ENCODE peak calls at places on chromosomes 4 and X, in seven cellular contexts. Y is A172; W is GM04504; V is H7; D is NCI-H1092; I is left colon; Q is activated CD8-positive, alpha-beta T cell treated with anti-CD3 and anti-CD28 coated beads, Interleukin-2, amount 10 ng/mL, durations not matched to agents 7 days and 5 days. Z is an unnamed sample.

GRCh38 chrX:48487362-48487785 is 11.4 kb downstream of the FTSJ1 start:
- DNase-seq in Y (peak), W (peak), Q (no peak), D (no peak), V (no peak), I (no peak), Z (no peak)

GRCh38 chr4:186651624-186652023 is 72.0 kb downstream of the FAT1 start:
- DNase-seq in W (no peak), Q (no peak), D (peak), I (no peak), V (no peak), Y (no peak), Z (peak)

GRCh38 chrX:108811891-108812290 is 75.5 kb upstream of the IRS4 start:
- DNase-seq in W (no peak), Q (no peak), V (peak), D (no peak), I (no peak), Y (no peak), Z (no peak)

GRCh38 chrX:47366051-47366722 is 4.2 kb upstream of the ZNF157 start:
- DNase-seq in I (peak), Y (peak), W (no peak), Q (peak), D (peak), V (peak), Z (peak)

GRCh38 chrX:20515841-20516461 is 249.2 kb upstream of the RPS6KA3 start:
- DNase-seq in Q (peak), Y (peak), I (no peak), W (peak), D (no peak), V (no peak), Z (peak)

GRCh38 chrX:17860179-17860780 is 818 bp downstream of the RAI2 start:
- DNase-seq in D (no peak), W (no peak), Y (no peak), V (no peak), I (no peak), Q (no peak), Z (no peak)

GRCh38 chrX:71496476-71496875 is 36.4 kb upstream of the OGT start:
- DNase-seq in W (no peak), Y (no peak), V (no peak), D (no peak), Q (no peak), I (no peak), Z (no peak)

GRCh38 chrX:53223955-53224859 is 800 bp downstream of the KDM5C start:
- DNase-seq in D (no peak), Q (peak), Y (peak), W (peak), I (peak), V (peak), Z (no peak)

GRCh38 chr4:183960021-183960420 is 54.9 kb downstream of the STOX2 start:
- DNase-seq in D (peak), Y (peak), V (peak), I (peak), W (no peak), Q (no peak), Z (peak)

GRCh38 chrX:154300815-154301214 is 5.2 kb downstream of the TKTL1 start:
- DNase-seq in W (no peak), Q (no peak), D (no peak), I (no peak), Y (no peak), V (no peak), Z (no peak)

GRCh38 chrX:49876750-49877149 is 2.5 kb upstream of the USP27X start:
- DNase-seq in V (peak), Y (peak), I (no peak), W (no peak), D (peak), Q (peak), Z (no peak)

GRCh38 chr4:25308761-25309160 is 3.8 kb upstream of the ZCCHC4 start:
- DNase-seq in Y (peak), I (no peak), V (no peak), W (peak), D (no peak), Q (no peak), Z (no peak)

GRCh38 chrX:106728337-106728736 is 1.8 kb downstream of the RNF128 start:
- DNase-seq in I (no peak), V (no peak), Q (no peak), D (no peak), Y (no peak), W (no peak), Z (no peak)

GRCh38 chr4:142645478-142646108 is 200.5 kb downstream of the INPP4B start:
- DNase-seq in I (no peak), Q (peak), V (no peak), D (no peak), W (no peak), Y (peak), Z (peak)

GRCh38 chrX:123236868-123237267 is 52.8 kb downstream of the GRIA3 start:
- DNase-seq in Y (no peak), I (no peak), Q (no peak), D (no peak), V (no peak), W (no peak), Z (no peak)

GRCh38 chr4:75289843-75290616 is 224.2 kb downstream of the RCHY1 start:
- DNase-seq in V (peak), I (peak), Y (peak), D (no peak), W (no peak), Q (no peak), Z (peak)

GRCh38 chr4:86717651-86718050 is 123.5 kb downstream of the PTPN13 start:
- DNase-seq in D (no peak), Y (no peak), Q (no peak), V (no peak), I (no peak), W (no peak), Z (no peak)

GRCh38 chrX:130055103-130055502 is 55.2 kb downstream of the ELF4 start:
- DNase-seq in W (peak), I (no peak), Q (no peak), D (no peak), Y (no peak), V (peak), Z (no peak)

GRCh38 chrX:152895121-152895520 is 2.7 kb upstream of the ZNF185 start:
- DNase-seq in Y (no peak), V (no peak), W (no peak), Q (no peak), I (no peak), D (no peak), Z (no peak)

GRCh38 chr4:5882947-5883346 is 9.9 kb downstream of the CRMP1 start:
- DNase-seq in I (no peak), Q (no peak), Y (no peak), V (no peak), D (no peak), W (no peak), Z (no peak)

GRCh38 chrX:16433021-16433420 is 216.9 kb upstream of the S100G start:
- DNase-seq in V (no peak), D (no peak), Q (peak), W (no peak), I (no peak), Y (no peak), Z (no peak)

GRCh38 chrX:64536740-64537139 is 141.5 kb upstream of the MTMR8 start:
- DNase-seq in W (no peak), V (no peak), D (no peak), I (no peak), Q (no peak), Y (no peak), Z (no peak)

GRCh38 chr4:179582164-179582563 is 2139.9 kb upstream of the AGA start:
- DNase-seq in Q (no peak), Y (no peak), I (no peak), V (no peak), W (no peak), D (no peak), Z (no peak)

GRCh38 chr4:119629142-119629471 is 503 bp upstream of the PDE5A start:
- DNase-seq in W (no peak), I (no peak), V (no peak), D (no peak), Q (no peak), Y (no peak), Z (no peak)

GRCh38 chrX:124018031-124018430 is 56.5 kb downstream of the STAG2 start:
- DNase-seq in Q (no peak), I (no peak), Y (no peak), V (no peak), D (no peak), W (no peak), Z (no peak)

GRCh38 chrX:68503830-68504229 is 5.0 kb downstream of the YIPF6 start:
- DNase-seq in Y (peak), D (no peak), Q (no peak), W (no peak), I (no peak), V (no peak), Z (no peak)

GRCh38 chrX:153733651-153734240 is 9.1 kb downstream of the ABCD1 start:
- DNase-seq in V (peak), I (no peak), Q (no peak), Y (no peak), W (no peak), D (no peak), Z (no peak)

GRCh38 chr4:120304801-120305200 is 238.2 kb upstream of the MAD2L1 start:
- DNase-seq in Q (no peak), V (no peak), I (no peak), Y (no peak), D (no peak), W (no peak), Z (no peak)

GRCh38 chrX:64976673-64977040 is 407 bp upstream of the ZC4H2 start:
- DNase-seq in W (no peak), V (peak), D (no peak), I (no peak), Q (no peak), Y (no peak), Z (no peak)